ENCODE peak calls at places on chromosome 6, in seven cellular contexts. U is kidney tubule cell, P is NCI-H1436 treated with DMSO at 0.1 percent for 48 hours, G is fibroblast of pulmonary artery, Y is BE2C, S is endothelial cell, L is dorsolateral prefrontal cortex. Z is an unnamed sample.

GRCh38 chr6:136788069-136788902 is 4.0 kb downstream of the MAP3K5 start:
- DNase-seq in G (peak), U (peak), S (no peak), L (no peak), Y (no peak), P (no peak), Z (no peak)

GRCh38 chr6:147223751-147224150 is 19.5 kb downstream of the STXBP5 start:
- DNase-seq in S (no peak), P (no peak), Y (no peak), U (no peak), L (no peak), G (no peak), Z (no peak)

GRCh38 chr6:107763959-107764358 is 60.2 kb downstream of the SCML4 start:
- DNase-seq in L (no peak), G (peak), P (no peak), Y (no peak), U (peak), S (no peak), Z (no peak)

GRCh38 chr6:70706491-70707123 is 38.9 kb downstream of the SMAP1 start:
- DNase-seq in S (peak), P (no peak), Y (no peak), U (peak), G (peak), L (no peak), Z (no peak)

GRCh38 chr6:35019831-35020230 is 121.3 kb downstream of the TCP11 start:
- DNase-seq in S (no peak), P (no peak), Y (no peak), U (no peak), L (no peak), G (no peak), Z (no peak)

GRCh38 chr6:33116417-33116816 is 40.6 kb downstream of the HLA-DPB1 start:
- DNase-seq in S (no peak), G (no peak), L (no peak), Y (no peak), P (no peak), U (no peak), Z (no peak)

GRCh38 chr6:36700812-36701211 is 3.2 kb downstream of the RAB44 start:
- DNase-seq in G (no peak), U (no peak), S (no peak), P (no peak), L (peak), Y (no peak), Z (no peak)

GRCh38 chr6:156822747-156823206 is 45.6 kb downstream of the ARID1B start:
- DNase-seq in P (no peak), U (no peak), S (no peak), G (no peak), Y (no peak), L (no peak), Z (no peak)

GRCh38 chr6:35228483-35228882 is 14.7 kb downstream of the SCUBE3 start:
- DNase-seq in P (no peak), G (no peak), U (no peak), S (no peak), Y (no peak), L (no peak), Z (no peak)

GRCh38 chr6:35178932-35179832 is 34.6 kb upstream of the SCUBE3 start:
- DNase-seq in U (no peak), Y (no peak), P (no peak), G (no peak), S (no peak), L (no peak), Z (no peak)

GRCh38 chr6:54717849-54718455 is 128.6 kb upstream of the FAM83B start:
- DNase-seq in L (no peak), Y (peak), G (peak), S (peak), U (peak), P (peak), Z (peak)

GRCh38 chr6:157424491-157425020 is 43.6 kb downstream of the ZDHHC14 start:
- DNase-seq in U (peak), G (no peak), Y (no peak), L (no peak), S (no peak), P (no peak), Z (no peak)

GRCh38 chr6:165745492-165745891 is 82.5 kb upstream of the PDE10A start:
- DNase-seq in P (no peak), U (no peak), Y (no peak), L (no peak), G (no peak), S (no peak), Z (no peak)

GRCh38 chr6:125316621-125317020 is 14.9 kb upstream of the HDDC2 start:
- DNase-seq in L (peak), U (no peak), Y (no peak), P (no peak), G (no peak), S (no peak), Z (no peak)

GRCh38 chr6:28589234-28589951 is 63.7 kb downstream of the GPX5 start:
- DNase-seq in S (peak), U (peak), L (no peak), Y (peak), G (peak), P (peak), Z (peak)

GRCh38 chr6:111263837-111264236 is 176.5 kb downstream of the SLC16A10 start:
- DNase-seq in Y (peak), S (no peak), U (peak), G (peak), P (no peak), L (no peak), Z (no peak)